ENCODE peak calls at places on chromosomes 5 and 9, in nine cellular contexts. One of them, this sample, is unnamed.

GRCh38 chr9:111474385-111474784 is 9.8 kb downstream of the ECPAS start:
- DNase-seq in transverse colon: no peak
- DNase-seq in GM12878: no peak
- DNase-seq in CD8-positive, alpha-beta memory T cell: no peak
- DNase-seq in naive thymus-derived CD4-positive, alpha-beta T cell: no peak
- DNase-seq in H7: no peak
- DNase-seq in body of pancreas: no peak
- DNase-seq in aorta: no peak
- DNase-seq in mesendoderm: no peak
- DNase-seq in this sample: no peak

GRCh38 chr9:127307802-127308201 is 43.2 kb downstream of the GARNL3 start:
- DNase-seq in transverse colon: no peak
- DNase-seq in GM12878: no peak
- DNase-seq in CD8-positive, alpha-beta memory T cell: no peak
- DNase-seq in naive thymus-derived CD4-positive, alpha-beta T cell: no peak
- DNase-seq in H7: no peak
- DNase-seq in body of pancreas: peak; percentile 64
- DNase-seq in aorta: no peak
- DNase-seq in mesendoderm: no peak
- DNase-seq in this sample: no peak

GRCh38 chr5:55063899-55064298 is 38.5 kb upstream of the GZMA start:
- DNase-seq in transverse colon: no peak
- DNase-seq in GM12878: no peak
- DNase-seq in CD8-positive, alpha-beta memory T cell: no peak
- DNase-seq in naive thymus-derived CD4-positive, alpha-beta T cell: no peak
- DNase-seq in H7: no peak
- DNase-seq in body of pancreas: no peak
- DNase-seq in aorta: no peak
- DNase-seq in mesendoderm: no peak
- DNase-seq in this sample: no peak

GRCh38 chr5:170781946-170782345 is 1.6 kb upstream of the GABRP start:
- DNase-seq in transverse colon: no peak
- DNase-seq in GM12878: no peak
- DNase-seq in CD8-positive, alpha-beta memory T cell: no peak
- DNase-seq in naive thymus-derived CD4-positive, alpha-beta T cell: no peak
- DNase-seq in H7: no peak
- DNase-seq in body of pancreas: no peak
- DNase-seq in aorta: no peak
- DNase-seq in mesendoderm: peak; percentile 35
- DNase-seq in this sample: no peak

GRCh38 chr5:91885291-91886265 is 502.5 kb upstream of the ARRDC3 start:
- DNase-seq in transverse colon: no peak
- DNase-seq in GM12878: no peak
- DNase-seq in CD8-positive, alpha-beta memory T cell: no peak
- DNase-seq in naive thymus-derived CD4-positive, alpha-beta T cell: no peak
- DNase-seq in H7: no peak
- DNase-seq in body of pancreas: no peak
- DNase-seq in aorta: no peak
- DNase-seq in mesendoderm: peak; percentile 4
- DNase-seq in this sample: no peak

GRCh38 chr9:75457474-75458011 is 369.2 kb downstream of the OSTF1 start:
- DNase-seq in transverse colon: no peak
- DNase-seq in GM12878: no peak
- DNase-seq in CD8-positive, alpha-beta memory T cell: no peak
- DNase-seq in naive thymus-derived CD4-positive, alpha-beta T cell: no peak
- DNase-seq in H7: no peak
- DNase-seq in body of pancreas: no peak
- DNase-seq in aorta: no peak
- DNase-seq in mesendoderm: peak; percentile 14
- DNase-seq in this sample: no peak

GRCh38 chr5:177327539-177328522 is 16.1 kb upstream of the MXD3 start:
- DNase-seq in transverse colon: no peak
- DNase-seq in GM12878: no peak
- DNase-seq in CD8-positive, alpha-beta memory T cell: no peak
- DNase-seq in naive thymus-derived CD4-positive, alpha-beta T cell: no peak
- DNase-seq in H7: peak; percentile 56
- DNase-seq in body of pancreas: peak; percentile 51
- DNase-seq in aorta: peak; percentile 70
- DNase-seq in mesendoderm: no peak
- DNase-seq in this sample: no peak

GRCh38 chr9:114316605-114317230 is 6.2 kb upstream of the ORM1 start:
- DNase-seq in transverse colon: no peak
- DNase-seq in GM12878: no peak
- DNase-seq in CD8-positive, alpha-beta memory T cell: peak; percentile 15
- DNase-seq in naive thymus-derived CD4-positive, alpha-beta T cell: no peak
- DNase-seq in H7: peak; percentile 24
- DNase-seq in body of pancreas: peak; percentile 1
- DNase-seq in aorta: no peak
- DNase-seq in mesendoderm: no peak
- DNase-seq in this sample: peak; percentile 11

GRCh38 chr5:140038373-140038957 is 4.6 kb downstream of the NRG2 start:
- DNase-seq in transverse colon: no peak
- DNase-seq in GM12878: no peak
- DNase-seq in CD8-positive, alpha-beta memory T cell: no peak
- DNase-seq in naive thymus-derived CD4-positive, alpha-beta T cell: no peak
- DNase-seq in H7: peak; percentile 28
- DNase-seq in body of pancreas: no peak
- DNase-seq in aorta: no peak
- DNase-seq in mesendoderm: peak; percentile 93
- DNase-seq in this sample: no peak

GRCh38 chr5:96344678-96345612 is 88.1 kb downstream of the PCSK1 start:
- DNase-seq in transverse colon: peak; percentile 35
- DNase-seq in GM12878: peak; percentile 59
- DNase-seq in CD8-positive, alpha-beta memory T cell: no peak
- DNase-seq in naive thymus-derived CD4-positive, alpha-beta T cell: no peak
- DNase-seq in H7: peak; percentile 14
- DNase-seq in body of pancreas: peak; percentile 78
- DNase-seq in aorta: no peak
- DNase-seq in mesendoderm: peak; percentile 66
- DNase-seq in this sample: peak; percentile 23

DNA sequence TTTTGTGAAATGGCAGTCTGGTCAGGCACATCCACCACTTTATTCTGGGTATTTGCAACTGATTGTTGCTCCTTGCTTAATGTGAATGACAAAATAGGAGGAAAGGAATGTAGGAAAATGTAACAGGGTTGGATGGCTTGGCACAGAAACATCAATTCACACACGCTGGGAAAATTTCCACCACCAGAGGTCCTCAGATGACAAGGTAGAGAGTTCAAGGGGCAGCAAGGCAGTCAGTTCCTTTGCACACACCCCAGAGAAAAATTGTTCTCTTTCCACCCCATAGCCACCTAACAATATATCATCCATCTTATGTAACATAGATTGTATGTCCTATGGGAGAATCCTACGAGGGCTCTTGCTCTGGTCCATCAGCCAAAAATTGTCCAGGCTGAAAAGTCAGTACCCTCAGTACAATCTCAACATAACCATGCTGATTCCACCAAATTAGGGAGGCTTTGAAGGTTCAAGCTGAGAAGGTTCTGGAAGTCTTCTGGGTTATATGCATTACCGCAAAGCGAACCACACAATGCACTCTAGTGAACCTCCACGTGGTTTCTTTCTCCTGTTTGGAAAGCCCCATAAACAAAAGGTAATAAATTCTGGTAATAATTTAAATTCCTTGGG is 42.1 kb upstream of the AGXT2 start:
- DNase-seq in transverse colon: peak; percentile 72
- DNase-seq in GM12878: peak; percentile 28
- DNase-seq in CD8-positive, alpha-beta memory T cell: peak; percentile 61
- DNase-seq in naive thymus-derived CD4-positive, alpha-beta T cell: peak; percentile 15
- DNase-seq in H7: peak; percentile 58
- DNase-seq in body of pancreas: peak; percentile 74
- DNase-seq in aorta: no peak
- DNase-seq in mesendoderm: peak; percentile 79
- DNase-seq in this sample: peak; percentile 82
- H3K36me3 ChIP-seq in transverse colon: no peaks in the 10 kb centered on the region
- H3K36me3 ChIP-seq in GM12878: no peaks in the 10 kb centered on the region
- H3K36me3 ChIP-seq in CD8-positive, alpha-beta memory T cell: no peaks in the 10 kb centered on the region
- H3K36me3 ChIP-seq in naive thymus-derived CD4-positive, alpha-beta T cell: no peaks in the 10 kb centered on the region
- H3K36me3 ChIP-seq in H7: no peaks in the 10 kb centered on the region
- H3K36me3 ChIP-seq in body of pancreas: no peaks in the 10 kb centered on the region
- H3K36me3 ChIP-seq in aorta: no peaks in the 10 kb centered on the region
- H3K36me3 ChIP-seq in mesendoderm: no peaks in the 10 kb centered on the region
- H3K36me3 ChIP-seq in this sample: no peaks in the 10 kb centered on the region

GRCh38 chr5:134577022-134577795 is 51.7 kb downstream of the JADE2 start:
- DNase-seq in transverse colon: no peak
- DNase-seq in GM12878: no peak
- DNase-seq in CD8-positive, alpha-beta memory T cell: no peak
- DNase-seq in naive thymus-derived CD4-positive, alpha-beta T cell: no peak
- DNase-seq in H7: peak; percentile 57
- DNase-seq in body of pancreas: peak; percentile 62
- DNase-seq in aorta: peak; percentile 40
- DNase-seq in mesendoderm: peak; percentile 60
- DNase-seq in this sample: no peak

GRCh38 chr5:134577796-134578577 is 52.5 kb downstream of the JADE2 start:
- DNase-seq in transverse colon: peak; percentile 84
- DNase-seq in GM12878: no peak
- DNase-seq in CD8-positive, alpha-beta memory T cell: peak; percentile 83
- DNase-seq in naive thymus-derived CD4-positive, alpha-beta T cell: peak; percentile 63
- DNase-seq in H7: peak; percentile 95
- DNase-seq in body of pancreas: peak; percentile 80
- DNase-seq in aorta: peak; percentile 88
- DNase-seq in mesendoderm: peak; percentile 88
- DNase-seq in this sample: peak; percentile 85

GRCh38 chr5:134574521-134574920 is 49.1 kb downstream of the JADE2 start:
- DNase-seq in transverse colon: no peak
- DNase-seq in GM12878: no peak
- DNase-seq in CD8-positive, alpha-beta memory T cell: no peak
- DNase-seq in naive thymus-derived CD4-positive, alpha-beta T cell: no peak
- DNase-seq in H7: no peak
- DNase-seq in body of pancreas: no peak
- DNase-seq in aorta: no peak
- DNase-seq in mesendoderm: no peak
- DNase-seq in this sample: no peak

GRCh38 chr5:134575316-134575715 is 49.8 kb downstream of the JADE2 start:
- DNase-seq in transverse colon: no peak
- DNase-seq in GM12878: no peak
- DNase-seq in CD8-positive, alpha-beta memory T cell: no peak
- DNase-seq in naive thymus-derived CD4-positive, alpha-beta T cell: no peak
- DNase-seq in H7: peak; percentile 69
- DNase-seq in body of pancreas: no peak
- DNase-seq in aorta: no peak
- DNase-seq in mesendoderm: no peak
- DNase-seq in this sample: no peak

GRCh38 chr5:134576386-134577021 is 51.0 kb downstream of the JADE2 start:
- DNase-seq in transverse colon: no peak
- DNase-seq in GM12878: no peak
- DNase-seq in CD8-positive, alpha-beta memory T cell: no peak
- DNase-seq in naive thymus-derived CD4-positive, alpha-beta T cell: no peak
- DNase-seq in H7: peak; percentile 48
- DNase-seq in body of pancreas: no peak
- DNase-seq in aorta: peak; percentile 38
- DNase-seq in mesendoderm: no peak
- DNase-seq in this sample: no peak
- H3K36me3 ChIP-seq in transverse colon: no peaks in the 10 kb centered on the region
- H3K36me3 ChIP-seq in GM12878: peaks cover 34% of the 10 kb centered on the region
- H3K36me3 ChIP-seq in CD8-positive, alpha-beta memory T cell: peaks cover 68% of the 10 kb centered on the region
- H3K36me3 ChIP-seq in naive thymus-derived CD4-positive, alpha-beta T cell: peaks cover 98% of the 10 kb centered on the region
- H3K36me3 ChIP-seq in H7: peaks cover 44% of the 10 kb centered on the region
- H3K36me3 ChIP-seq in body of pancreas: peaks cover 27% of the 10 kb centered on the region
- H3K36me3 ChIP-seq in aorta: no peaks in the 10 kb centered on the region
- H3K36me3 ChIP-seq in mesendoderm: peaks cover 12% of the 10 kb centered on the region
- H3K36me3 ChIP-seq in this sample: peaks cover 33% of the 10 kb centered on the region

GRCh38 chr9:130604295-130604694 is 24.9 kb downstream of the FUBP3 start:
- DNase-seq in transverse colon: no peak
- DNase-seq in GM12878: no peak
- DNase-seq in CD8-positive, alpha-beta memory T cell: no peak
- DNase-seq in naive thymus-derived CD4-positive, alpha-beta T cell: no peak
- DNase-seq in H7: no peak
- DNase-seq in body of pancreas: no peak
- DNase-seq in aorta: no peak
- DNase-seq in mesendoderm: no peak
- DNase-seq in this sample: no peak

GRCh38 chr9:130608554-130609122 is 29.3 kb downstream of the FUBP3 start:
- DNase-seq in transverse colon: no peak
- DNase-seq in GM12878: no peak
- DNase-seq in CD8-positive, alpha-beta memory T cell: no peak
- DNase-seq in naive thymus-derived CD4-positive, alpha-beta T cell: no peak
- DNase-seq in H7: peak; percentile 7
- DNase-seq in body of pancreas: no peak
- DNase-seq in aorta: no peak
- DNase-seq in mesendoderm: no peak
- DNase-seq in this sample: no peak

GRCh38 chr9:130606887-130607582 is 27.7 kb downstream of the FUBP3 start:
- DNase-seq in transverse colon: no peak
- DNase-seq in GM12878: no peak
- DNase-seq in CD8-positive, alpha-beta memory T cell: no peak
- DNase-seq in naive thymus-derived CD4-positive, alpha-beta T cell: no peak
- DNase-seq in H7: no peak
- DNase-seq in body of pancreas: no peak
- DNase-seq in aorta: no peak
- DNase-seq in mesendoderm: no peak
- DNase-seq in this sample: no peak

GRCh38 chr9:130610862-130611689 is 31.7 kb downstream of the FUBP3 start:
- DNase-seq in transverse colon: no peak
- DNase-seq in GM12878: no peak
- DNase-seq in CD8-positive, alpha-beta memory T cell: no peak
- DNase-seq in naive thymus-derived CD4-positive, alpha-beta T cell: no peak
- DNase-seq in H7: no peak
- DNase-seq in body of pancreas: no peak
- DNase-seq in aorta: no peak
- DNase-seq in mesendoderm: no peak
- DNase-seq in this sample: no peak

DNA sequence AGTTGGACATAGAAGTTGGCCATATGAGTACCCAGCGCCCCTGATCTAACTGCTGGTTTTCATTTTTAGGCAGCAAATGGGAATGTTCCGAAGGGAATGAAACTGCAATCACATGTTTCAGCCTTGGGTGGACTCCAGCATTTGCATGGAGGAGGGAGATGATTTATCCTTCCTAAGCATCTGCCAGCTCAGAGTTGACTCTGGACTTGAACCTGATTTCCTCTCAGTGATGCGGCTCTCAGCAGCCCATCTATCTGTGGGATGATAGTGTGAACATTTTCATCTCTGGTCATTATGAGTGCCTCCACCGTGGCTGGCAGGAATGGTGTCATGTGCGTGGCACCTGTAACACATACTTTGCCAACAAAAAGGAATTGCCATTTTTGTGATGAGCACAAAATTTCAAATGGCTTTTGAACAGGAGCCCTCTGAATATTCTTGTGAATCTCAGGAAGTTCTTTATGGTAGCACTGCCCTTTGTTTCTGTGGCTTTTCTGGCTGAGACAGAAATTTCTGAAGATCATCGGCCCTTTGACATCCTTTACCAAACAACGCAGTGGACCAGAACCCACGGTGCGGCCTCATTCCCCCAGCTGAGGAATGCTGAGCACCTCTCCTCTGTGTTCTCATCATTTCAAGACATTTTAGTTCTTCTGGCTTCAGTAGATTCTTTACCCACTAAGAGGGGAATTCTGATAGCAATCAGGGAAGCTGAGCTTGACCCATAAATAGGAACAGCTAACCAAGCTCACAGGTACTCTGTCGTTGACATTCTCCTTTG is 28.5 kb downstream of the FUBP3 start:
- DNase-seq in transverse colon: no peak
- DNase-seq in GM12878: no peak
- DNase-seq in CD8-positive, alpha-beta memory T cell: no peak
- DNase-seq in naive thymus-derived CD4-positive, alpha-beta T cell: no peak
- DNase-seq in H7: peak; percentile 8
- DNase-seq in body of pancreas: no peak
- DNase-seq in aorta: no peak
- DNase-seq in mesendoderm: no peak
- DNase-seq in this sample: no peak
- H3K36me3 ChIP-seq in transverse colon: no peaks in the 10 kb centered on the region
- H3K36me3 ChIP-seq in GM12878: peaks cover 16% of the 10 kb centered on the region
- H3K36me3 ChIP-seq in CD8-positive, alpha-beta memory T cell: peaks cover 25% of the 10 kb centered on the region
- H3K36me3 ChIP-seq in naive thymus-derived CD4-positive, alpha-beta T cell: peaks cover 50% of the 10 kb centered on the region
- H3K36me3 ChIP-seq in H7: peaks cover 9% of the 10 kb centered on the region
- H3K36me3 ChIP-seq in body of pancreas: no peaks in the 10 kb centered on the region
- H3K36me3 ChIP-seq in aorta: no peaks in the 10 kb centered on the region
- H3K36me3 ChIP-seq in mesendoderm: peaks cover 6% of the 10 kb centered on the region
- H3K36me3 ChIP-seq in this sample: no peaks in the 10 kb centered on the region

GRCh38 chr5:1803192-1803591 is 2.0 kb downstream of the NDUFS6 start:
- DNase-seq in transverse colon: no peak
- DNase-seq in GM12878: no peak
- DNase-seq in CD8-positive, alpha-beta memory T cell: no peak
- DNase-seq in naive thymus-derived CD4-positive, alpha-beta T cell: no peak
- DNase-seq in H7: no peak
- DNase-seq in body of pancreas: no peak
- DNase-seq in aorta: no peak
- DNase-seq in mesendoderm: no peak
- DNase-seq in this sample: no peak
- H3K36me3 ChIP-seq in transverse colon: peaks cover 5% of the 10 kb centered on the region
- H3K36me3 ChIP-seq in GM12878: peaks cover 20% of the 10 kb centered on the region
- H3K36me3 ChIP-seq in CD8-positive, alpha-beta memory T cell: peaks cover 48% of the 10 kb centered on the region
- H3K36me3 ChIP-seq in naive thymus-derived CD4-positive, alpha-beta T cell: peaks cover 63% of the 10 kb centered on the region
- H3K36me3 ChIP-seq in H7: peaks cover 29% of the 10 kb centered on the region
- H3K36me3 ChIP-seq in body of pancreas: peaks cover 23% of the 10 kb centered on the region
- H3K36me3 ChIP-seq in aorta: no peaks in the 10 kb centered on the region
- H3K36me3 ChIP-seq in mesendoderm: peaks cover 13% of the 10 kb centered on the region
- H3K36me3 ChIP-seq in this sample: peaks cover 6% of the 10 kb centered on the region